ENCODE peak calls at places on chromosomes 13 and 19, in six cellular contexts. D is activated T-helper 2 cell treated with anti-CD3 and anti-CD28 coated beads, Interferon-gamma antibody, Interleukin-2, Interleukin-4, amounts not matched to agents 10 μg/mL and 5 μg/mL and 100 μg/mL, durations not matched to agents 14 hours and 24 hours and 36 hours; F is tibial nerve; G is germinal center; J is stimulated activated CD4-positive, alpha-beta T cell treated with anti-CD3 and anti-CD28 coated beads, Interleukin-15, amount 100 ng/mL, for 1 hour; Z is islet precursor cell. X is an unnamed sample.

GRCh38 chr19:49869009-49869483 is 1.7 kb upstream of the PNKP start:
- DNase-seq in D (no peak), F (no peak), G (no peak), J (no peak), Z (no peak), X (no peak)

GRCh38 chr13:114136576-114136975 is 4.2 kb upstream of the RASA3 start:
- DNase-seq in D (no peak), F (no peak), G (no peak), J (no peak), Z (no peak), X (no peak)

GRCh38 chr13:21478881-21479808 is 20.0 kb upstream of the ZDHHC20 start:
- DNase-seq in D (no peak), F (peak; percentile 59), G (peak; percentile 28), J (no peak), Z (no peak), X (peak; percentile 42)

GRCh38 chr19:46696052-46696451 is 20.9 kb downstream of the PRKD2 start:
- DNase-seq in D (no peak), F (no peak), G (no peak), J (no peak), Z (no peak), X (no peak)

GRCh38 chr13:110520431-110521295 is 40.9 kb downstream of the RAB20 start:
- DNase-seq in D (no peak), F (peak; percentile 91), G (no peak), J (no peak), Z (no peak), X (no peak)

GRCh38 chr19:12077375-12077774 is 12.8 kb downstream of the ZNF844 start:
- DNase-seq in D (no peak), F (no peak), G (no peak), J (no peak), Z (no peak), X (no peak)

GRCh38 chr19:2288010-2288742 is 6.2 kb upstream of the PEAK3 start:
- DNase-seq in D (no peak), F (no peak), G (no peak), J (no peak), Z (no peak), X (no peak)

GRCh38 chr19:18439025-18439909 is 1.3 kb upstream of the ISYNA1 start:
- DNase-seq in D (no peak), F (no peak), G (no peak), J (no peak), Z (peak; percentile 73), X (no peak)

GRCh38 chr13:24065172-24065571 is 95.3 kb upstream of the SPATA13 start:
- DNase-seq in D (no peak), F (no peak), G (no peak), J (no peak), Z (peak; percentile 17), X (no peak)